ENCODE peak calls at places on chromosomes 11 and 22, in six cellular contexts. One of them, this sample, is unnamed.
A peak's percentile ranks its signal among the peaks of the same experiment; 100 is the strongest.

GRCh38 chr11:116984589-116984988 is 113.6 kb downstream of the SIK3 start:
- DNase-seq in esophagus muscularis mucosa: no peak
- DNase-seq in stomach: no peak
- DNase-seq in transverse colon: no peak
- DNase-seq in A549: no peak
- DNase-seq in ovary: no peak
- DNase-seq in this sample: no peak

GRCh38 chr11:21464601-21465193 is 728.2 kb upstream of the ANO5 start:
- DNase-seq in A549: no peak
- DNase-seq in transverse colon: no peak
- DNase-seq in ovary: no peak
- DNase-seq in esophagus muscularis mucosa: no peak
- DNase-seq in stomach: no peak
- DNase-seq in this sample: no peak

GRCh38 chr11:28488336-28488735 is 380.1 kb downstream of the METTL15 start:
- DNase-seq in transverse colon: no peak
- DNase-seq in stomach: no peak
- DNase-seq in A549: no peak
- DNase-seq in esophagus muscularis mucosa: no peak
- DNase-seq in ovary: no peak
- DNase-seq in this sample: no peak

GRCh38 chr11:102202972-102203371 is 92.7 kb downstream of the YAP1 start:
- DNase-seq in stomach: no peak
- DNase-seq in ovary: no peak
- DNase-seq in A549: no peak
- DNase-seq in esophagus muscularis mucosa: no peak
- DNase-seq in transverse colon: no peak
- DNase-seq in this sample: no peak

GRCh38 chr22:35368386-35368785 is 12.5 kb upstream of the HMOX1 start:
- DNase-seq in esophagus muscularis mucosa: no peak
- DNase-seq in stomach: no peak
- DNase-seq in transverse colon: no peak
- DNase-seq in A549: no peak
- DNase-seq in ovary: no peak
- DNase-seq in this sample: no peak

GRCh38 chr22:35380537-35381423 is at the start of gene HMOX1:
- DNase-seq in esophagus muscularis mucosa: peak; percentile 98
- DNase-seq in A549: peak; percentile 68
- DNase-seq in transverse colon: peak; percentile 94
- DNase-seq in ovary: peak; percentile 91
- DNase-seq in stomach: peak; percentile 91
- DNase-seq in this sample: peak; percentile 97

GRCh38 chr22:27593378-27593777 is 208.2 kb downstream of the MN1 start:
- DNase-seq in stomach: no peak
- DNase-seq in transverse colon: no peak
- DNase-seq in ovary: no peak
- DNase-seq in A549: no peak
- DNase-seq in esophagus muscularis mucosa: no peak
- DNase-seq in this sample: no peak

GRCh38 chr11:113446938-113447337 is 28.3 kb downstream of the DRD2 start:
- DNase-seq in esophagus muscularis mucosa: no peak
- DNase-seq in transverse colon: no peak
- DNase-seq in A549: no peak
- DNase-seq in stomach: no peak
- DNase-seq in ovary: no peak
- DNase-seq in this sample: no peak

GRCh38 chr11:100914415-100914814 is 215.2 kb downstream of the PGR start:
- DNase-seq in A549: no peak
- DNase-seq in ovary: no peak
- DNase-seq in stomach: no peak
- DNase-seq in esophagus muscularis mucosa: no peak
- DNase-seq in transverse colon: no peak
- DNase-seq in this sample: no peak

GRCh38 chr11:2420502-2421225 is 20.1 kb downstream of the TSSC4 start:
- DNase-seq in esophagus muscularis mucosa: no peak
- DNase-seq in ovary: peak; percentile 81
- DNase-seq in A549: peak; percentile 91
- DNase-seq in transverse colon: peak; percentile 73
- DNase-seq in stomach: peak; percentile 77
- DNase-seq in this sample: peak; percentile 87

GRCh38 chr11:34161812-34162506 is 56.5 kb downstream of the NAT10 start:
- DNase-seq in transverse colon: no peak
- DNase-seq in stomach: no peak
- DNase-seq in A549: no peak
- DNase-seq in ovary: no peak
- DNase-seq in esophagus muscularis mucosa: no peak
- DNase-seq in this sample: no peak

GRCh38 chr22:40426671-40427070 is 56.3 kb downstream of the SGSM3 start:
- DNase-seq in A549: no peak
- DNase-seq in esophagus muscularis mucosa: no peak
- DNase-seq in stomach: no peak
- DNase-seq in ovary: no peak
- DNase-seq in transverse colon: no peak
- DNase-seq in this sample: peak; percentile 64

GRCh38 chr11:96050435-96051182 is 126.7 kb upstream of the MTMR2 start:
- DNase-seq in stomach: no peak
- DNase-seq in esophagus muscularis mucosa: no peak
- DNase-seq in ovary: no peak
- DNase-seq in transverse colon: no peak
- DNase-seq in A549: no peak
- DNase-seq in this sample: no peak

GRCh38 chr11:45621541-45621940 is 43.9 kb downstream of the CHST1 start:
- DNase-seq in esophagus muscularis mucosa: peak; percentile 55
- DNase-seq in A549: no peak
- DNase-seq in stomach: no peak
- DNase-seq in ovary: no peak
- DNase-seq in transverse colon: no peak
- DNase-seq in this sample: no peak

GRCh38 chr11:125943661-125944349 is 2.0 kb upstream of the VSIG10L2 start:
- DNase-seq in esophagus muscularis mucosa: no peak
- DNase-seq in transverse colon: no peak
- DNase-seq in ovary: no peak
- DNase-seq in A549: no peak
- DNase-seq in stomach: peak; percentile 15
- DNase-seq in this sample: no peak

GRCh38 chr22:39482768-39483167 is 19.3 kb upstream of the MIEF1 start:
- DNase-seq in stomach: no peak
- DNase-seq in transverse colon: no peak
- DNase-seq in esophagus muscularis mucosa: no peak
- DNase-seq in ovary: no peak
- DNase-seq in A549: no peak
- DNase-seq in this sample: no peak

GRCh38 chr11:128420943-128421342 is 166.4 kb downstream of the ETS1 start:
- DNase-seq in transverse colon: no peak
- DNase-seq in esophagus muscularis mucosa: no peak
- DNase-seq in stomach: no peak
- DNase-seq in A549: no peak
- DNase-seq in ovary: no peak
- DNase-seq in this sample: no peak

GRCh38 chr11:108805030-108805429 is 140.2 kb downstream of the DDX10 start:
- DNase-seq in esophagus muscularis mucosa: no peak
- DNase-seq in ovary: no peak
- DNase-seq in stomach: no peak
- DNase-seq in A549: no peak
- DNase-seq in transverse colon: no peak
- DNase-seq in this sample: no peak

GRCh38 chr11:61923166-61924015 is 6.0 kb upstream of the RAB3IL1 start:
- DNase-seq in A549: no peak
- DNase-seq in ovary: peak; percentile 80
- DNase-seq in stomach: peak; percentile 64
- DNase-seq in transverse colon: peak; percentile 59
- DNase-seq in esophagus muscularis mucosa: peak; percentile 95
- DNase-seq in this sample: peak; percentile 95

GRCh38 chr22:20606041-20606783 is 98.8 kb downstream of the MED15 start:
- DNase-seq in transverse colon: peak; percentile 66
- DNase-seq in stomach: peak; percentile 84
- DNase-seq in ovary: no peak
- DNase-seq in esophagus muscularis mucosa: no peak
- DNase-seq in A549: peak; percentile 55
- DNase-seq in this sample: no peak

GRCh38 chr11:58659404-58659803 is 36.9 kb downstream of the CNTF start:
- DNase-seq in ovary: no peak
- DNase-seq in esophagus muscularis mucosa: no peak
- DNase-seq in transverse colon: peak; percentile 19
- DNase-seq in stomach: no peak
- DNase-seq in A549: no peak
- DNase-seq in this sample: no peak

GRCh38 chr11:70603064-70603755 is 204.9 kb downstream of the CTTN start:
- DNase-seq in transverse colon: no peak
- DNase-seq in ovary: no peak
- DNase-seq in A549: no peak
- DNase-seq in stomach: no peak
- DNase-seq in esophagus muscularis mucosa: no peak
- DNase-seq in this sample: no peak

GRCh38 chr11:29231991-29232390 is 784.8 kb downstream of the KCNA4 start:
- DNase-seq in transverse colon: no peak
- DNase-seq in esophagus muscularis mucosa: no peak
- DNase-seq in ovary: no peak
- DNase-seq in A549: no peak
- DNase-seq in stomach: no peak
- DNase-seq in this sample: no peak

GRCh38 chr22:28600546-28601143 is 79.0 kb downstream of the TTC28 start:
- DNase-seq in A549: peak; percentile 11
- DNase-seq in stomach: no peak
- DNase-seq in esophagus muscularis mucosa: no peak
- DNase-seq in ovary: no peak
- DNase-seq in transverse colon: no peak
- DNase-seq in this sample: no peak

GRCh38 chr11:76194872-76195668 is 11.2 kb downstream of the WNT11 start:
- DNase-seq in esophagus muscularis mucosa: no peak
- DNase-seq in transverse colon: no peak
- DNase-seq in A549: no peak
- DNase-seq in stomach: no peak
- DNase-seq in ovary: no peak
- DNase-seq in this sample: no peak

GRCh38 chr11:73493838-73494598 is 103.9 kb downstream of the FAM168A start:
- DNase-seq in stomach: no peak
- DNase-seq in A549: no peak
- DNase-seq in esophagus muscularis mucosa: no peak
- DNase-seq in transverse colon: no peak
- DNase-seq in ovary: no peak
- DNase-seq in this sample: no peak

DNA sequence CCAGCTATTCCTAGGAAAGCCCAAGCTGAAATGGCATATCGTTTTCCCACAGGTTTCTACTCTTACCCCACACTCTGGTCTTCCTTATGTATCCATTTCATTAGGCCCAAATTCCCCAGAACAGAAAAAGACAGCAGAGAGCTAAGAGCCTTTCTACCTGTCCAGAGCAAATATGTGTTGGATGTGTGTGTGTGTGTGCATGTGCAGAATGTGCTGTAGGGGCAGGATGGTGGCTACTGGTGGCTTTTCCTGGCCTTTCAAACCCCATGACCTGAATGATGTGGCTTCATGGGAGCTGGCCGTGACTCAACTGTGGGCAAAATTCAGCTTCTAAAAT is 421.3 kb upstream of the CADM1 start:
- DNase-seq in esophagus muscularis mucosa: no peak
- DNase-seq in transverse colon: no peak
- DNase-seq in stomach: no peak
- DNase-seq in ovary: no peak
- DNase-seq in A549: no peak
- DNase-seq in this sample: no peak
- H3K4me1 ChIP-seq in esophagus muscularis mucosa: peaks cover 14% of the 10 kb centered on the region
- H3K4me1 ChIP-seq in transverse colon: peaks cover 8% of the 10 kb centered on the region
- H3K4me1 ChIP-seq in stomach: peaks cover 9% of the 10 kb centered on the region
- H3K4me1 ChIP-seq in ovary: no peaks in the 10 kb centered on the region
- H3K4me1 ChIP-seq in A549: no peaks in the 10 kb centered on the region
- H3K4me1 ChIP-seq in this sample: peaks cover 10% of the 10 kb centered on the region

DNA sequence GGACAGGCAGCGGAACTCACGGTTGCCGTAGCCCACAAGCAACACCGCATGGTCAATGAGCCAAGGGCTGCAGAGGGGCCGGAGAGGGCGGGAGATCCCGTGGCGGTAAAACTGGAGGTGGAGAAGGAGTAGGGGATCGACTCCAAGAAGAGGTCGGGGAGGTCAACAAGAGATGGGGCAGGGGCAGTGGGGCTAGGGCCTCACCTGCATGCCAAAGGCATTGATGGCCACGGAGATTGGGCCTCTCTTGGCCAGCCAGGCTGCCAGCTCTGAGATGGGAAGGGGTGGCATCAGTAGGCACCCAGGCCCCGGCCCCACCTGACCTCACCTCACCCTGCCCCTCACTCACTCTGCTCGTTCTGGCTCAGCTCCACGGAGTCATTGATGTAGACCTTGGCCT is 3.9 kb downstream of the CTSF start:
- DNase-seq in esophagus muscularis mucosa: no peak
- DNase-seq in stomach: no peak
- DNase-seq in A549: no peak
- DNase-seq in transverse colon: no peak
- DNase-seq in ovary: no peak
- DNase-seq in this sample: no peak
- TF ChIP-seq EP300 in esophagus muscularis mucosa: no peak
- TF ChIP-seq EP300 in stomach: no peak
- TF ChIP-seq EP300 in A549: no peak
- TF ChIP-seq EP300 in transverse colon: no peak
- TF ChIP-seq EP300 in ovary: no peak
- TF ChIP-seq EP300 in this sample: no peak

GRCh38 chr22:48841881-48842582 is 985.6 kb downstream of the BRD1 start:
- DNase-seq in transverse colon: no peak
- DNase-seq in esophagus muscularis mucosa: no peak
- DNase-seq in ovary: no peak
- DNase-seq in stomach: no peak
- DNase-seq in A549: no peak
- DNase-seq in this sample: peak; percentile 19
- H3K4me1 ChIP-seq in transverse colon: no peaks in the 10 kb centered on the region
- H3K4me1 ChIP-seq in esophagus muscularis mucosa: no peaks in the 10 kb centered on the region
- H3K4me1 ChIP-seq in ovary: no peaks in the 10 kb centered on the region
- H3K4me1 ChIP-seq in stomach: no peaks in the 10 kb centered on the region
- H3K4me1 ChIP-seq in A549: no peaks in the 10 kb centered on the region
- H3K4me1 ChIP-seq in this sample: no peaks in the 10 kb centered on the region

DNA sequence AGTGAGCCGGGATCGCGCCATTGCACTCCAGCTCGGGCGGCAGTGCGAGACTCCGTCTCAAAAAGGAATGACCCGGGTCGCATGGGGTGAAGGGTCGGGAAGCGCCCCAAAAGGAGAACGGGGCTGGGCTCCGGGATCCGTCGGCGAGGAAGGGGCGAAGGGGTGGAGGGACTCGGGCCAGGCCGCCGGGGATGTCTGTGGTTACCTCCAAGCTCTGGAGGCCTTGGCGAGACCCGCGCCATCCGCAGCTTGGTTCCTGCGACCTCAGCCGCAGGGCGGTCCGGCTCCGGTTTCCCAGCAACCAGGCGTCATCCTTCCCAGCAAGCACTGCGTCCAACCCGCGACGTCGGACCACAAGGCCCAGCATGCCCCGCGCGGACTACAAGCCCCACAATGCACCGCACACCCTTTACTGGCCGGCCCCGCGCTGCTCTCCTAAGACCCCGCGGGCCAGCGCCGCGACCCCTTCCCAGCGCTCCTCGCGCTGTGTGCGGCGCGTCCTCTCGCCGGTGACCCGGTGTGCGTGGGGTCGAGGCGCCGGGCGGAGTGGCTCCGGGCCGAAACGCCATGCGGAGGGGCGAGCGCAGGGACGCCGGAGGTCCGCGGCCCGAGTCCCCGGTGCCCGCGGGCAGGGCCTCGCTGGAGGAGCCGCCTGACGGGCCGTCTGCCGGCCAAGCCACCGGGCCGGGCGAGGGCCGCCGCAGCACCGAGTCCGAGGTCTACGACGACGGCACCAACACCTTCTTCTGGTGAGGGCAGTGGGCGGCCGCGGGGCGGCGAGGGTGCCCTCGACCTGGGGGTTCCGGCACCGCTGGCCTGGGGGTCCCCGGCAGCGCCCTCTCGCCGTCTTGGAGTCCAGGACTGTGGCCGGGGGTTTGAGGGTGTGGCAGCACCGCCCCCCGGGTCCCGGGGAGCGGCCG is at the start of gene PTDSS2:
- DNase-seq in esophagus muscularis mucosa: peak; percentile 99
- DNase-seq in stomach: peak; percentile 97
- DNase-seq in ovary: peak; percentile 96
- DNase-seq in transverse colon: peak; percentile 97
- DNase-seq in A549: peak; percentile 89
- DNase-seq in this sample: peak; percentile 99
- TF ChIP-seq EP300 in esophagus muscularis mucosa: no peak
- TF ChIP-seq EP300 in stomach: no peak
- TF ChIP-seq EP300 in ovary: peak; percentile 68
- TF ChIP-seq EP300 in transverse colon: no peak
- TF ChIP-seq EP300 in A549: no peak
- TF ChIP-seq EP300 in this sample: no peak

This sample was measured in sigmoid colon.